ENCODE peak calls at places on chromosomes 16 and 17, in seven cellular contexts. P, J, H, A, C, I and F are unnamed samples.

GRCh38 chr17:74514632-74515035 is 16.6 kb downstream of the CD300LB start:
- DNase-seq in P (no peak), J (no peak), H (peak), A (no peak), C (no peak), I (no peak), F (no peak)

GRCh38 chr17:75847595-75848522 is 3.7 kb upstream of the UNC13D start:
- DNase-seq in P (no peak), J (no peak), H (no peak), A (no peak), C (no peak), I (no peak), F (no peak)

GRCh38 chr16:71855937-71856662 is 10.3 kb downstream of the ATXN1L start:
- DNase-seq in P (no peak), J (no peak), H (no peak), A (no peak), C (no peak), I (no peak), F (no peak)

GRCh38 chr17:39164675-39165143 is 1.3 kb downstream of the ARL5C start:
- DNase-seq in P (peak), J (peak), H (peak), A (peak), C (peak), I (peak), F (peak)

GRCh38 chr17:33520404-33521032 is 227.4 kb upstream of the ASIC2 start:
- DNase-seq in P (peak), J (peak), H (peak), A (no peak), C (peak), I (peak), F (peak)

GRCh38 chr17:50428831-50429424 is 2.9 kb downstream of the ACSF2 start:
- DNase-seq in P (peak), J (no peak), H (peak), A (no peak), C (no peak), I (no peak), F (no peak)

GRCh38 chr16:84086996-84087395 is 29.7 kb downstream of the MBTPS1 start:
- DNase-seq in P (no peak), J (no peak), H (no peak), A (no peak), C (no peak), I (no peak), F (no peak)

GRCh38 chr17:48800626-48801217 is 16.3 kb downstream of the TTLL6 start:
- DNase-seq in P (no peak), J (no peak), H (no peak), A (no peak), C (no peak), I (no peak), F (no peak)

GRCh38 chr16:70697601-70698170 is 11.8 kb upstream of the MTSS2 start:
- DNase-seq in P (no peak), J (no peak), H (no peak), A (no peak), C (no peak), I (no peak), F (peak)

GRCh38 chr17:58806046-58806445 is 50.4 kb downstream of the PPM1E start:
- DNase-seq in P (peak), J (no peak), H (no peak), A (no peak), C (no peak), I (no peak), F (no peak)

GRCh38 chr16:53784312-53784711 is 80.4 kb downstream of the FTO start:
- DNase-seq in P (no peak), J (no peak), H (no peak), A (no peak), C (no peak), I (no peak), F (no peak)

GRCh38 chr16:85612191-85612800 is 826 bp upstream of the GSE1 start:
- DNase-seq in P (peak), J (peak), H (peak), A (peak), C (no peak), I (peak), F (peak)

GRCh38 chr17:17681744-17682292 is 560 bp downstream of the RAI1 start:
- DNase-seq in P (peak), J (peak), H (no peak), A (no peak), C (peak), I (peak), F (peak)

GRCh38 chr17:75679706-75680201 is 12.6 kb downstream of the SAP30BP start:
- DNase-seq in P (peak), J (peak), H (no peak), A (no peak), C (no peak), I (no peak), F (no peak)

GRCh38 chr16:4404967-4405696 is 11.3 kb downstream of the CORO7 start:
- DNase-seq in P (no peak), J (no peak), H (no peak), A (no peak), C (no peak), I (no peak), F (no peak)

GRCh38 chr16:2842340-2843000 is 12.4 kb downstream of the ZG16B start:
- DNase-seq in P (no peak), J (peak), H (no peak), A (peak), C (peak), I (peak), F (peak)

GRCh38 chr16:51374346-51374745 is 223.3 kb upstream of the SALL1 start:
- DNase-seq in P (no peak), J (no peak), H (no peak), A (peak), C (no peak), I (no peak), F (no peak)

GRCh38 chr16:11258553-11259287 is 2.7 kb upstream of the SOCS1 start:
- DNase-seq in P (no peak), J (peak), H (peak), A (peak), C (peak), I (peak), F (no peak)

GRCh38 chr17:38896373-38896954 is 26.6 kb downstream of the LASP1 start:
- DNase-seq in P (no peak), J (peak), H (no peak), A (no peak), C (no peak), I (no peak), F (peak)

GRCh38 chr17:31202968-31203367 is 94.1 kb downstream of the OMG start:
- DNase-seq in P (no peak), J (no peak), H (no peak), A (peak), C (no peak), I (no peak), F (no peak)

GRCh38 chr17:74574489-74575142 is 7.3 kb upstream of the CD300H start:
- DNase-seq in P (no peak), J (no peak), H (no peak), A (no peak), C (no peak), I (no peak), F (no peak)

GRCh38 chr16:50453446-50453845 is 84.7 kb upstream of the BRD7 start:
- DNase-seq in P (no peak), J (no peak), H (no peak), A (no peak), C (no peak), I (no peak), F (no peak)

GRCh38 chr17:19320876-19321275 is 41.6 kb downstream of the B9D1 start:
- DNase-seq in P (no peak), J (no peak), H (no peak), A (no peak), C (no peak), I (no peak), F (no peak)

GRCh38 chr17:47703191-47703591 is 9.2 kb downstream of the TBKBP1 start:
- DNase-seq in P (no peak), J (no peak), H (no peak), A (no peak), C (peak), I (no peak), F (no peak)
- H3K4me3 ChIP-seq in P (no peak), J (no peak), H (no peak), A (no peak), C (peak), I (no peak), F (no peak)

GRCh38 chr17:7615265-7615747 is 609 bp upstream of the FXR2 start:
- DNase-seq in P (no peak), J (no peak), H (no peak), A (no peak), C (no peak), I (no peak), F (no peak)
- H3K4me3 ChIP-seq in P (peak), J (peak), H (peak), A (peak), C (peak), I (peak), F (peak)

DNA sequence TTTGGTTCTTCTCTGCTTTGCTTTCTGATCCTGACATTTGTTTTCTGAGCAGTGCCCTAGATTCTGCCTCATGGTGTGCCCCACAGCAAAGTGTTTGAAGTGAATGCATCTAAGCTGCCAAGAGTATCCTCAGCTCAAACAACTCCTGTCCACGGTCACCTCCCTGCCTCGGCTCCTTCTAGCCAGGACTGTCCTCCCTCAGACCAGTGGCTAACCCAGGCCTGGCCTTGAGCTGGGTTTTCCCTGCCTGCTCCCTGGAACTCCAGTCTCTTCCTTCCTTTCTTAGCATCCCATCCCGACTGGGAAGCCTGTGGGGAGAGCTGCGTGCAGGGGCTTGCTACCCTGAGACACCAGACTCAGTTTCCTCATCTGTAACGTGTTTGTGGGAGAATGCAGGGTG is 256.5 kb downstream of the GSG1L start:
- DNase-seq in P (no peak), J (no peak), H (no peak), A (no peak), C (no peak), I (no peak), F (no peak)
- H3K4me3 ChIP-seq in P (no peak), J (no peak), H (no peak), A (no peak), C (no peak), I (no peak), F (no peak)

DNA sequence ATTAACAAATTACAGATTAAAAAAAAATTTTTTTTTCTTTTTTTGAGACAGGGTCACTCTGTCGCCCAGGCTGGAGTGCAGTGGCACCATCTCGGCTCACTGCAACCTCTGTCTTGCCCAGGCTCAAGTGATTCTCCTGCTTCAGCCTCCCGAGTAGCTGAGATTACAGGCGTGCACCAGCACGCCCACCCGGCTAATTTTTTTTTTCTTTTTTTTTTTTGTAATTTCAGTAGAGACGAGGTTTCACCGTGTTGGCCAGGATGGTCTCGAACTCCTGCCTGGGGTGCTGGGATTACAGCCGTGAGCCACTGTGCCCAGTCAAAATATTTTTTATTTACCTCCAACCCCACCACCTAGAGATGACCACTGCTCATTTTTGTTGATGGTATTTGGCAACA is 25.5 kb downstream of the ACTG1 start:
- DNase-seq in P (no peak), J (no peak), H (no peak), A (no peak), C (no peak), I (no peak), F (no peak)
- H3K4me3 ChIP-seq in P (no peak), J (no peak), H (peak), A (no peak), C (no peak), I (peak), F (no peak)

DNA sequence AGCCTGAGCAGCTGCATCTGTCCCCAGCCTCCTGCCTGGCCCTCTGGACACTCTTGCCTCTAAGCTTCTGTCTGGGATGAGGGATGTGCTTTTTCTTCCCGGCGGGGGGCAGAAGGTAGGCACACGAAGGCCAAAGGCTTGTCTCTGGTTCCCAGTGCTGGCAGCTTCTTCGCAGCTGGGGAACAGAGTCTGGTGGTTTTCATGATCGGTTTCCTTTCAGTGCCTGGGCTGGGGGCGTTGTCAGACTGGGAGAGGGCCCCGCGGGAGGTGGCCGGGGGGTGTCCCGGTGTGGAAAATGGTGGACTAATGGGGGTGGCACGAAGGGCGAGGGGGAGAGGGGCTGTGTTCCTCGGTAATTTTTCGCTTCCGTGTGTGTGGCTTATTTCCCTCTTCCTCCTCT is 988 bp downstream of the RAP1GAP2 start:
- DNase-seq in P (no peak), J (no peak), H (no peak), A (no peak), C (no peak), I (no peak), F (no peak)
- H3K4me3 ChIP-seq in P (no peak), J (no peak), H (no peak), A (no peak), C (peak), I (peak), F (no peak)